ENCODE peak calls at places on chromosomes 5 and 9, in nine cellular contexts. One of them, this sample, is unnamed.

GRCh38 chr5:168337361-168337760 is 45.9 kb downstream of the WWC1 start:
- DNase-seq in upper lobe of right lung: no peak
- DNase-seq in left ventricle myocardium inferior: no peak
- DNase-seq in neural progenitor cell: no peak
- DNase-seq in skeletal muscle cell: no peak
- DNase-seq in OCI-LY7: no peak
- DNase-seq in ovary: no peak
- DNase-seq in transverse colon: no peak
- DNase-seq in mucosa of descending colon: no peak
- DNase-seq in this sample: no peak

GRCh38 chr5:142048272-142048671 is 35.4 kb upstream of the GNPDA1 start:
- DNase-seq in upper lobe of right lung: no peak
- DNase-seq in left ventricle myocardium inferior: no peak
- DNase-seq in neural progenitor cell: peak
- DNase-seq in skeletal muscle cell: no peak
- DNase-seq in OCI-LY7: no peak
- DNase-seq in ovary: no peak
- DNase-seq in transverse colon: no peak
- DNase-seq in mucosa of descending colon: no peak
- DNase-seq in this sample: no peak

GRCh38 chr9:80951675-80952074 is 737.7 kb downstream of the TLE1 start:
- DNase-seq in upper lobe of right lung: no peak
- DNase-seq in left ventricle myocardium inferior: no peak
- DNase-seq in neural progenitor cell: no peak
- DNase-seq in skeletal muscle cell: peak
- DNase-seq in OCI-LY7: no peak
- DNase-seq in ovary: no peak
- DNase-seq in transverse colon: no peak
- DNase-seq in mucosa of descending colon: no peak
- DNase-seq in this sample: no peak

GRCh38 chr5:34002629-34003328 is 5.1 kb downstream of the AMACR start:
- DNase-seq in upper lobe of right lung: no peak
- DNase-seq in left ventricle myocardium inferior: no peak
- DNase-seq in neural progenitor cell: peak
- DNase-seq in skeletal muscle cell: no peak
- DNase-seq in OCI-LY7: no peak
- DNase-seq in ovary: no peak
- DNase-seq in transverse colon: no peak
- DNase-seq in mucosa of descending colon: no peak
- DNase-seq in this sample: no peak

GRCh38 chr9:113875917-113876805 is at the start of gene ZNF618:
- DNase-seq in upper lobe of right lung: peak
- DNase-seq in left ventricle myocardium inferior: peak
- DNase-seq in neural progenitor cell: peak
- DNase-seq in skeletal muscle cell: no peak
- DNase-seq in OCI-LY7: peak
- DNase-seq in ovary: peak
- DNase-seq in transverse colon: peak
- DNase-seq in mucosa of descending colon: peak
- DNase-seq in this sample: peak

GRCh38 chr5:179152144-179152895 is 92.1 kb downstream of the ZNF354C start:
- DNase-seq in upper lobe of right lung: peak
- DNase-seq in left ventricle myocardium inferior: no peak
- DNase-seq in neural progenitor cell: no peak
- DNase-seq in skeletal muscle cell: no peak
- DNase-seq in OCI-LY7: no peak
- DNase-seq in ovary: peak
- DNase-seq in transverse colon: no peak
- DNase-seq in mucosa of descending colon: no peak
- DNase-seq in this sample: peak

GRCh38 chr5:141747152-141747640 is 65.2 kb upstream of the ARAP3 start:
- DNase-seq in upper lobe of right lung: peak
- DNase-seq in left ventricle myocardium inferior: peak
- DNase-seq in neural progenitor cell: peak
- DNase-seq in skeletal muscle cell: peak
- DNase-seq in OCI-LY7: peak
- DNase-seq in ovary: peak
- DNase-seq in transverse colon: peak
- DNase-seq in mucosa of descending colon: peak
- DNase-seq in this sample: peak

GRCh38 chr9:134346151-134346550 is 19.9 kb downstream of the RXRA start:
- DNase-seq in upper lobe of right lung: no peak
- DNase-seq in left ventricle myocardium inferior: no peak
- DNase-seq in neural progenitor cell: no peak
- DNase-seq in skeletal muscle cell: no peak
- DNase-seq in OCI-LY7: no peak
- DNase-seq in ovary: no peak
- DNase-seq in transverse colon: no peak
- DNase-seq in mucosa of descending colon: no peak
- DNase-seq in this sample: no peak

GRCh38 chr5:77806213-77806843 is 30.2 kb upstream of the TBCA start:
- DNase-seq in upper lobe of right lung: no peak
- DNase-seq in left ventricle myocardium inferior: no peak
- DNase-seq in neural progenitor cell: no peak
- DNase-seq in skeletal muscle cell: no peak
- DNase-seq in OCI-LY7: no peak
- DNase-seq in ovary: no peak
- DNase-seq in transverse colon: no peak
- DNase-seq in mucosa of descending colon: no peak
- DNase-seq in this sample: no peak

GRCh38 chr9:129198737-129199435 is 20.8 kb upstream of the IER5L start:
- DNase-seq in upper lobe of right lung: no peak
- DNase-seq in left ventricle myocardium inferior: no peak
- DNase-seq in neural progenitor cell: no peak
- DNase-seq in skeletal muscle cell: no peak
- DNase-seq in OCI-LY7: peak
- DNase-seq in ovary: no peak
- DNase-seq in transverse colon: no peak
- DNase-seq in mucosa of descending colon: no peak
- DNase-seq in this sample: no peak

GRCh38 chr5:119022017-119022745 is 33.8 kb upstream of the DTWD2 start:
- DNase-seq in upper lobe of right lung: no peak
- DNase-seq in left ventricle myocardium inferior: no peak
- DNase-seq in neural progenitor cell: peak
- DNase-seq in skeletal muscle cell: peak
- DNase-seq in OCI-LY7: peak
- DNase-seq in ovary: no peak
- DNase-seq in transverse colon: no peak
- DNase-seq in mucosa of descending colon: no peak
- DNase-seq in this sample: no peak

GRCh38 chr5:138438003-138438723 is 694 bp upstream of the REEP2 start:
- DNase-seq in upper lobe of right lung: no peak
- DNase-seq in left ventricle myocardium inferior: no peak
- DNase-seq in neural progenitor cell: peak
- DNase-seq in skeletal muscle cell: no peak
- DNase-seq in OCI-LY7: no peak
- DNase-seq in ovary: no peak
- DNase-seq in transverse colon: no peak
- DNase-seq in mucosa of descending colon: no peak
- DNase-seq in this sample: no peak

DNA sequence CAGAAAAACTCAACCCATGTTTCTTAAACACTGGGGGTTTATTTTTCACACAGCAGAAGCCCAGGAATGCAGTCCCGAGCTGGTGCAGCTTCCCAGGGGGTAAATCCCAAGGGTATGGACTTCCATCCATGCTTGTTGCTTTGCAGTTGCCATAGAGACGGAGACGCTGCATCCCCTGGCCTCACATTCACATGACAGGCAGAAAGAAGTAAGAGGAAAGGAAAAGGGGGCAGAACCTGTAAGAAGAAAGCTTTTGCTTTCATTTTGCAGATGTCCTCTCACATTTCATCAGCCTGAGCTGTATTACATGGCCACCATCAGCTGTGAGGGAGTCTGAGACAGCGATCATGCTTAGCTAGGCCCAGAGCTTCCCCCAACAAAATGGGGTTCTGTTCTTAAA is 321.0 kb downstream of the AGTPBP1 start:
- DNase-seq in upper lobe of right lung: no peak
- DNase-seq in left ventricle myocardium inferior: no peak
- DNase-seq in neural progenitor cell: peak
- DNase-seq in skeletal muscle cell: no peak
- DNase-seq in OCI-LY7: no peak
- DNase-seq in ovary: no peak
- DNase-seq in transverse colon: no peak
- DNase-seq in mucosa of descending colon: no peak
- DNase-seq in this sample: no peak
- H3K4me3 ChIP-seq in upper lobe of right lung: no peak
- H3K4me3 ChIP-seq in left ventricle myocardium inferior: no peak
- H3K4me3 ChIP-seq in neural progenitor cell: no peak
- H3K4me3 ChIP-seq in skeletal muscle cell: no peak
- H3K4me3 ChIP-seq in OCI-LY7: no peak
- H3K4me3 ChIP-seq in ovary: no peak
- H3K4me3 ChIP-seq in transverse colon: no peak
- H3K4me3 ChIP-seq in mucosa of descending colon: no peak
- H3K4me3 ChIP-seq in this sample: no peak

GRCh38 chr9:76095585-76095984 is 205.1 kb downstream of the PCSK5 start:
- DNase-seq in upper lobe of right lung: no peak
- DNase-seq in left ventricle myocardium inferior: no peak
- DNase-seq in neural progenitor cell: no peak
- DNase-seq in skeletal muscle cell: no peak
- DNase-seq in OCI-LY7: no peak
- DNase-seq in ovary: no peak
- DNase-seq in transverse colon: no peak
- DNase-seq in mucosa of descending colon: no peak
- DNase-seq in this sample: no peak

GRCh38 chr9:76090330-76090729 is 199.9 kb downstream of the PCSK5 start:
- DNase-seq in upper lobe of right lung: no peak
- DNase-seq in left ventricle myocardium inferior: no peak
- DNase-seq in neural progenitor cell: no peak
- DNase-seq in skeletal muscle cell: no peak
- DNase-seq in OCI-LY7: no peak
- DNase-seq in ovary: no peak
- DNase-seq in transverse colon: no peak
- DNase-seq in mucosa of descending colon: no peak
- DNase-seq in this sample: no peak

GRCh38 chr9:76090909-76091308 is 200.4 kb downstream of the PCSK5 start:
- DNase-seq in upper lobe of right lung: no peak
- DNase-seq in left ventricle myocardium inferior: no peak
- DNase-seq in neural progenitor cell: no peak
- DNase-seq in skeletal muscle cell: no peak
- DNase-seq in OCI-LY7: no peak
- DNase-seq in ovary: no peak
- DNase-seq in transverse colon: no peak
- DNase-seq in mucosa of descending colon: no peak
- DNase-seq in this sample: no peak

GRCh38 chr9:76087978-76088377 is 197.5 kb downstream of the PCSK5 start:
- DNase-seq in upper lobe of right lung: no peak
- DNase-seq in left ventricle myocardium inferior: no peak
- DNase-seq in neural progenitor cell: no peak
- DNase-seq in skeletal muscle cell: peak
- DNase-seq in OCI-LY7: no peak
- DNase-seq in ovary: no peak
- DNase-seq in transverse colon: no peak
- DNase-seq in mucosa of descending colon: no peak
- DNase-seq in this sample: no peak

DNA sequence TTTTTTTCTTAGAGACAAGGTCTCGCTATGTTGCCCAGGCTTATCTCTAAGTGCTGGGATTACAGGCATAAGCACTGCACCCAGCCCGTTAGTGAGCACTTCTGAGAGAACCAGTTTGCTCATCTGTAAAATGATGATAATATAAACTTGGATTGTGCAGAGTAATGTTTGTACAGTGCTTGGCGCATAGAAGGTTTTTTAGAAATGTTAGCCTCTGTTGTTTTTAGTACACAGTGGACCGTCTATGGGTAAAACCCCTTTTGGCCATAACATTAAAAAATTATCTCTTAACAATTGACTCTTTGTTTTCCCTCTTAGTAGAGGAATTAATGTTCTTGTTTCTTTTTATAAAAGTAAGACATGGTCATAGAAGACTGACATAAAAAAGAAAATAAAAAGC is 202.1 kb downstream of the PCSK5 start:
- DNase-seq in upper lobe of right lung: no peak
- DNase-seq in left ventricle myocardium inferior: no peak
- DNase-seq in neural progenitor cell: no peak
- DNase-seq in skeletal muscle cell: no peak
- DNase-seq in OCI-LY7: no peak
- DNase-seq in ovary: no peak
- DNase-seq in transverse colon: no peak
- DNase-seq in mucosa of descending colon: no peak
- DNase-seq in this sample: no peak
- H3K4me3 ChIP-seq in upper lobe of right lung: no peak
- H3K4me3 ChIP-seq in left ventricle myocardium inferior: no peak
- H3K4me3 ChIP-seq in neural progenitor cell: no peak
- H3K4me3 ChIP-seq in skeletal muscle cell: no peak
- H3K4me3 ChIP-seq in OCI-LY7: no peak
- H3K4me3 ChIP-seq in ovary: no peak
- H3K4me3 ChIP-seq in transverse colon: no peak
- H3K4me3 ChIP-seq in mucosa of descending colon: no peak
- H3K4me3 ChIP-seq in this sample: no peak

DNA sequence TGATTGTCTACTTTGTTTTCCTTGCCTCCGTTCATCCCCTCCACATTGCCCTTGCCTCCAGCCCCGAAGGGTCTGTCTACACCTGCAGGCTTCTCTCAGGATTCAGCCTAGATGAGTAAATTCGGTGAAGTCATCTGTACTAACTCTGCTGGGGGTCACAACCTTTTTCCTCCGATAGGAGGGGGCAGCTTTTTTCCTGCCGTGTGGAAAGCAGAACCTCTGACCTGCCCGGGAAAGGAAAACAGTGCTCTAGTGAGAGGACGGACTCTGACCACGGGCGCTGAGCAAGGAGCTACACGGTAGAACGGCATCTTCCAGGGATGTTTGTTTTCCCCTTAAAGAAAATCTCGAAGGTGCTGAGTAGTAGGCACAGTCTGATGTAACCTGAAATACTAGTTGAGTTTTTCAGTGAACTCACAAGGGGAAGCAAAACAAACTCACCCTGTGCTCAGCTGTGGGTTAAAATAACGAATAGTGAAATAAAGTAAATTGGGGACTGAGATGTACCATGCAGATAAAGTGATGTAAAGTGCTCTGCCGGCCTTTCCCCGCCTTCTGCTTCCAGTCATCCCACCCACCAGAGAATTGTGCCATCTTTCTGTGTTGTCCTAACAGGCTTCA is 281.8 kb downstream of the AOPEP start:
- DNase-seq in upper lobe of right lung: no peak
- DNase-seq in left ventricle myocardium inferior: no peak
- DNase-seq in neural progenitor cell: no peak
- DNase-seq in skeletal muscle cell: no peak
- DNase-seq in OCI-LY7: no peak
- DNase-seq in ovary: no peak
- DNase-seq in transverse colon: peak
- DNase-seq in mucosa of descending colon: peak
- DNase-seq in this sample: no peak
- H3K4me3 ChIP-seq in upper lobe of right lung: peak
- H3K4me3 ChIP-seq in left ventricle myocardium inferior: peak
- H3K4me3 ChIP-seq in neural progenitor cell: no peak
- H3K4me3 ChIP-seq in skeletal muscle cell: peak
- H3K4me3 ChIP-seq in OCI-LY7: no peak
- H3K4me3 ChIP-seq in ovary: peak
- H3K4me3 ChIP-seq in transverse colon: no peak
- H3K4me3 ChIP-seq in mucosa of descending colon: no peak
- H3K4me3 ChIP-seq in this sample: peak

DNA sequence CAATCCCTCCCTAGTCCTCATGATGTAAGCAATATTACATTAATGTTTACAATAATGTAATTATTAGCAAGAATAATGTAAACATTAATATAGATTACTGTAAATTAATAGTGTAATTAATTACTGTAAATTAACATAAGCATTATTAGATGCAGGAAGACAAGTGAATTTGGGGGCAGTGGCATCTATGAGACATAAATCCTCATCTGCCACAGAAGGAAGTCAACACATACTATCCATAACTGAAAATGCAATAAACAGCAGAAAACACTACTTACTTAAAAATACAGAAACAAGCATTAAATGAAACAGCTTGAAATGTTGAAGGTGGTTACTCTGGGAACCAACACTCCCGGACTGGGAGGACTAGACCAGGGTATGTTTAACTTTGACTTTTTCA is 685 bp upstream of the NIPSNAP3A start:
- DNase-seq in upper lobe of right lung: no peak
- DNase-seq in left ventricle myocardium inferior: no peak
- DNase-seq in neural progenitor cell: no peak
- DNase-seq in skeletal muscle cell: no peak
- DNase-seq in OCI-LY7: peak
- DNase-seq in ovary: no peak
- DNase-seq in transverse colon: no peak
- DNase-seq in mucosa of descending colon: no peak
- DNase-seq in this sample: no peak
- H3K4me3 ChIP-seq in upper lobe of right lung: peak
- H3K4me3 ChIP-seq in left ventricle myocardium inferior: peak
- H3K4me3 ChIP-seq in neural progenitor cell: peak
- H3K4me3 ChIP-seq in skeletal muscle cell: peak
- H3K4me3 ChIP-seq in OCI-LY7: peak
- H3K4me3 ChIP-seq in ovary: peak
- H3K4me3 ChIP-seq in transverse colon: no peak
- H3K4me3 ChIP-seq in mucosa of descending colon: no peak
- H3K4me3 ChIP-seq in this sample: peak